ENCODE peak calls at places on chromosomes 1 and 21, in six cellular contexts. Y is HepG2, L is endothelial cell of umbilical vein, B is K562, R is A549, S is GM12878. K is an unnamed sample.

GRCh38 chr1:223221686-223222085 is 78.6 kb upstream of the TLR5 start:
- DNase-seq in Y (no peak), L (no peak), B (no peak), R (no peak), S (no peak), K (no peak)

GRCh38 chr1:32307313-32307712 is 15.4 kb downstream of the HDAC1 start:
- DNase-seq in S (no peak), B (peak), L (no peak), Y (no peak), R (no peak), K (peak)

GRCh38 chr1:27560271-27561125 is 43.4 kb downstream of the AHDC1 start:
- DNase-seq in Y (no peak), L (no peak), R (no peak), S (no peak), B (no peak), K (no peak)

GRCh38 chr1:237903961-237904360 is 13.2 kb upstream of the ZP4 start:
- DNase-seq in R (no peak), B (no peak), S (no peak), Y (no peak), L (no peak), K (no peak)

GRCh38 chr1:119595606-119596005 is 52.5 kb downstream of the ZNF697 start:
- DNase-seq in S (no peak), Y (no peak), R (no peak), L (peak), B (no peak), K (no peak)

GRCh38 chr1:31878018-31878417 is 60.1 kb downstream of the PTP4A2 start:
- DNase-seq in R (no peak), B (no peak), Y (no peak), L (no peak), S (no peak), K (no peak)

GRCh38 chr1:47231314-47232186 is 475 bp downstream of the TAL1 start:
- DNase-seq in B (peak), L (peak), S (peak), R (peak), Y (no peak), K (peak)

GRCh38 chr21:30057108-30057507 is 109.5 kb downstream of the CLDN17 start:
- DNase-seq in B (no peak), R (no peak), Y (no peak), S (no peak), L (no peak), K (no peak)

GRCh38 chr1:182392045-182393028 is 747 bp upstream of the GLUL start:
- DNase-seq in B (peak), S (no peak), R (no peak), L (no peak), Y (no peak), K (peak)

GRCh38 chr1:110243581-110243980 is 33.5 kb downstream of the KCNC4 start:
- DNase-seq in R (no peak), S (no peak), L (no peak), B (no peak), Y (no peak), K (peak)

GRCh38 chr21:39150316-39150715 is 32.9 kb downstream of the PSMG1 start:
- DNase-seq in Y (no peak), R (no peak), S (no peak), L (no peak), B (no peak), K (no peak)

GRCh38 chr1:220189750-220190347 is 82.4 kb downstream of the RAB3GAP2 start:
- DNase-seq in L (peak), Y (peak), S (no peak), B (peak), R (peak), K (peak)

GRCh38 chr1:229661897-229662296 is 35.9 kb downstream of the URB2 start:
- DNase-seq in S (no peak), L (no peak), B (no peak), R (no peak), Y (no peak), K (no peak)

DNA sequence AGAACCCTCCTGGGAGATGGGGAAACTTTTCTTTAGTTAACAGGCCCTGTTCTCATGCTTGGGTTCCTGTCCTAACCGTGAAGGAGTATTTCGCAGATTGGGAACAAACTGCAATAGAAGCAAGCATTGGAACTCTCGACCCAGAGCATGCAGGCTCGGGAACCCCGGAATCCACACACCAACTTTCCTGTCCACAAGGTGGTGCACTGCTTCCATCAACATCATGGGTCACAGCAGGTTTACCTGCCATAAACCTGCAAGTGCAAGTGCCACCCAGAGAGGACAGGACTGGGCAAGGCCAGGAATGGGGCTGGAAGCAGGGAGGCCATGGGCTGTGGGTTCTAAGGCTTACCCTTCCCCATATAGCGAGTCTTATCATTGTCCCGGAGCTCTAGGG is 6.9 kb downstream of the ENO1 start:
- DNase-seq in L (no peak), B (no peak), Y (no peak), R (peak), S (no peak), K (no peak)
- TF ChIP-seq MYC in L (no peak), B (no peak), Y (no peak), R (no peak), S (no peak), K (no peak)

GRCh38 chr1:9561429-9561828 is 22.2 kb downstream of the SLC25A33 start:
- DNase-seq in L (peak), Y (no peak), S (no peak), B (peak), R (peak), K (peak)
- TF ChIP-seq MYC in L (no peak), Y (no peak), S (no peak), B (no peak), R (no peak), K (no peak)

GRCh38 chr1:163069655-163070277 is 605 bp downstream of the RGS4 start:
- DNase-seq in L (no peak), Y (no peak), B (no peak), R (no peak), S (no peak), K (no peak)

GRCh38 chr1:163066686-163067085 is 2.5 kb upstream of the RGS4 start:
- DNase-seq in B (no peak), S (no peak), Y (no peak), R (no peak), L (no peak), K (no peak)

GRCh38 chr1:163066168-163066567 is 3.0 kb upstream of the RGS4 start:
- DNase-seq in R (no peak), Y (no peak), L (no peak), S (no peak), B (no peak), K (no peak)

GRCh38 chr1:163069142-163069541 is at the start of gene RGS4:
- DNase-seq in R (peak), Y (peak), S (no peak), B (peak), L (peak), K (peak)

DNA sequence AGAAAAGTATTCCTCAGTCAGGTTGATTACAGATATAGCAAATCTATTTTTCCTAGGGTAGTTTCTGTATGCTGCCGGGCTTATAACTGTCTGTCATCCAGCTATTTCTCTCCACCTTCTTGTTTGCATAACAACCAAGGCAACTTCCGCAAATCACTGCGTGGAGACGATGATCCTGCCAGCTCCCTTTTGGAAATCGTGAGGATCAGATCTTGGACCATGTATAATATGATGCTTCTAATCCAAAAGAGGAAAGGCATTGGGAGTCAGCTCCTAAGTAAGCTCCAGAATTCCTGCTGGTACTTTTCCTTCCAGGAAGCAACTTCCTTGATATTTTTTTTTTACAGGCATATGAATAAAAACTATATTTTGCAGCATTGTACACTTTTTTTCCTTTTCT is 445 bp upstream of the RGS4 start:
- DNase-seq in L (no peak), R (no peak), Y (no peak), S (no peak), B (no peak), K (no peak)
- TF ChIP-seq MYC in L (no peak), R (no peak), Y (no peak), S (no peak), B (no peak), K (no peak)

DNA sequence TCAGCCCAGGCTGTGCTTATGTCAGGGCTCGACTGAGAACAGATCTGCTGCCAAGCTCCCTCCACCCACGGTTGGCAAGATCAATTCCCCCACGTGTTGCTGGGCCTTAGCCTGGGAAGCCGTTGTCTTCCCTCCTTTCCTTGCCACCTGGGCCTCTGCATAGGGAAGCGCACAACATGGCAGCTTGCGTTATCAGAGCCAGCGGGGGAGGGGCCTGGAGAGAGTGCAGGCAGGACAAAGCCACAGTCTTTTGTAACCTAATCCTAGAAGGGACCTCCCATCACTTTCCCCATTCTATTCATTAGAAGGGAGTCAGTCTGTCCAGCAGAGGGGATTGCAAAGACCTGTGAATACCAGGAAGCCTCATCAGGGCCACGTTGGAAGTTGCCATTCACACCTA is 17.0 kb upstream of the IGSF21 start:
- DNase-seq in B (no peak), S (no peak), R (no peak), Y (no peak), L (no peak), K (no peak)
- TF ChIP-seq MYC in B (no peak), S (no peak), R (no peak), Y (no peak), L (no peak), K (no peak)

GRCh38 chr1:150168960-150169565 is 19.3 kb downstream of the PLEKHO1 start:
- DNase-seq in B (peak), S (no peak), R (peak), Y (peak), L (peak), K (peak)
- TF ChIP-seq MYC in B (no peak), S (no peak), R (no peak), Y (no peak), L (no peak), K (no peak)

DNA sequence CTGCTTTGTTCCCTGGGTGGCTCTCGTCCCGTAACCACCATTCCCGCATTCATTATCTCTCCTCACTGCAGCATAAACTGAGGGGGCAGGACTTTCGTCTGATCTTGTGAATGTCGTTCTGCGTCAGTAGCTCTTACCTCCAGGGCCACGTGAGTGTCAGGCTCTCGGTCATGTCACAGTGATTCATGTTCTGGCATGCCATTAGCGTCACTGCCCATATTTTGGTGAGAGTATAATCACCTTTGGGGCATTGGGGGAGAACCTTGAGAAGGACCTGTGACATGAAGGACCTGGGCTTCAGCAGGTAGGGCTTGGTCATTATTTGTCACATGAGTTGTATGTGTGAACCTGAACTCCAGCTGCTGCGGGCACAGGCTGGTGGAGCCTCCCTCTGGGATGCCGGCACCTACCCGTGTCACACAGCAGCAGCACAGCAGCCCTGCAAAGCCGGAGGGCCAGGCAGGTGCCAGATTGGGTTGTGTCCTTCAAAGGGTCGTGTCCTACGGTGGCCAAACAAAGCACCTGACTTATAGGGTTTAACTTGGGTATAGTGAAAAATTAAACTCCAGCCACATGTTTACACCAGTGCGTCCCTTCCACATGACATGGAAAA is 68.5 kb downstream of the BACE2 start:
- DNase-seq in Y (no peak), S (no peak), R (no peak), L (no peak), B (no peak), K (no peak)
- TF ChIP-seq MYC in Y (no peak), S (no peak), R (no peak), L (no peak), B (no peak), K (no peak)

DNA sequence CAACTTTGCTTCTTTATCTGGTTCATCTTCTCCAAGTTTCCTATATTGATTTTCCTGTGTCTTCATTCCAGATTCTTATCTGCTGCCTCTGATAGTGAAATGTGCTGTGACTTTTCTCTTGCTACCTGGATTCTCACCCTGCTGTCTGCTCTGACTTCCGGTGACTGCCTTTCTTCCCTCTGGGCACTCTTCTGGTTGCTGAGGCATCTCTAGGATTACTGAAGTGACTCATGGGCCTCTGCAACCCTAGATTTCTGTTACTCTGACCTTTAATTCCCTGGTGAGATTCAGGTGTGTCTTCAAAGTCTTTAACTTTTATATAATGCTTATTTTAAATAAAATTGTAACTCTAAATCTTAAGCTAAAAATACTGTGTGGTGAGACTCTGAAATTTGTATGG is 46.9 kb downstream of the GIPC2 start:
- DNase-seq in S (no peak), R (peak), B (no peak), L (no peak), Y (no peak), K (no peak)
- TF ChIP-seq MYC in S (no peak), R (no peak), B (no peak), L (no peak), Y (no peak), K (no peak)

DNA sequence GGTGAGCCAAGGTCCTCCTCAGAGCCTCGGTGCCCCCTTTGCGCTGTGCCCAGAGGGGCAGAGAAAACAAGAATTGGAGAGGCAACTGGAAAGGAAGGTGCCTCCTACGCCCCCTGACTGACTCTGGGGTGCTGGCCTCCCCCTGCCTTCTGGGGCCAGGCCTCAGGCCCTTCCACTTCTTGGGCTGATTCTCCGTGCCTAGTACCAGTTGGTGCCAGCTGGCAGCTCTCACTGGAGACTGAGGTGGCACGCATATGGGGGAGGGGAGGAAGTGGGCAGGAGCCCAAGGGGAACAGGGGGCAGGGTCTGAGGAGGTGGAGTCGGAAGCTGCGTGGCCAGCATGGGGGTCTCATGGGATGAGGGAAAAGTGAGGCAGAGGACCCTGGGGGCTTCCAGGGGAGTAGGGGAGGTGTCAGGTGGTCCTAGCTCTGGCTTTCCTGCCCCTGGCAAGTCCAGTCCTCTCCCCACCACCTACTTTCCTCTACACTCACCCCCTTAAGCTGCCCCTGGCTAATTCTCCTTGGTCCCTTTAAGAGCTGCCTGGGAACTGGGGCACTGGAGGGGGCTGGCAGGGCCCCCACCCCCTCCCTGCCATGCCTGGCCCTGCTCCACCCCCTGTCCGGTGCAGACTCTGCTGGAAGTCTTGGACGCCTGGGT is 6.5 kb upstream of the SEMA4A start:
- DNase-seq in L (peak), B (no peak), S (no peak), R (no peak), Y (no peak), K (no peak)
- TF ChIP-seq MYC in L (no peak), B (no peak), S (no peak), R (no peak), Y (no peak), K (no peak)

K was measured in NB4.